ENCODE peak calls at places on chromosomes 2 and 18, in four cellular contexts. B, N, G and S are unnamed samples. For H3K9me3 and H3K4me1, the result is how much of the 10 kb centered on the place peaks cover.

GRCh38 chr2:168920504-168921157 is 19.5 kb downstream of the G6PC2 start:
- DNase-seq in B (no peak), N (peak), G (no peak), S (peak)

GRCh38 chr2:24620936-24621335 is 129.9 kb downstream of the NCOA1 start:
- DNase-seq in B (no peak), N (peak), G (no peak), S (no peak)

GRCh38 chr2:235041918-235042575 is 90.2 kb downstream of the SH3BP4 start:
- DNase-seq in B (no peak), N (no peak), G (no peak), S (no peak)

GRCh38 chr2:157813477-157813876 is 62.7 kb downstream of the ACVR1 start:
- DNase-seq in B (no peak), N (no peak), G (no peak), S (no peak)

GRCh38 chr2:101644842-101645383 is 52.6 kb upstream of the MAP4K4 start:
- DNase-seq in B (peak), N (no peak), G (no peak), S (no peak)

GRCh38 chr18:49400398-49401072 is 59.9 kb downstream of the DYM start:
- DNase-seq in B (no peak), N (no peak), G (no peak), S (peak)

GRCh38 chr2:45184606-45185005 is 175.4 kb upstream of the SIX2 start:
- DNase-seq in B (peak), N (peak), G (no peak), S (peak)

GRCh38 chr2:63035686-63036085 is 14.9 kb upstream of the OTX1 start:
- DNase-seq in B (no peak), N (no peak), G (no peak), S (no peak)

GRCh38 chr2:186459009-186459408 is 27.1 kb upstream of the ZC3H15 start:
- DNase-seq in B (peak), N (peak), G (no peak), S (peak)

GRCh38 chr2:127001751-127002150 is 103.1 kb downstream of the TEX51 start:
- DNase-seq in B (no peak), N (no peak), G (no peak), S (no peak)

GRCh38 chr18:5669585-5669984 is 125.8 kb upstream of the EPB41L3 start:
- DNase-seq in B (no peak), N (no peak), G (no peak), S (no peak)

GRCh38 chr18:68024716-68025115 is 508.2 kb upstream of the DSEL start:
- DNase-seq in B (no peak), N (peak), G (no peak), S (peak)

GRCh38 chr2:41784496-41784895 is 263.3 kb upstream of the PKDCC start:
- DNase-seq in B (no peak), N (no peak), G (no peak), S (no peak)

GRCh38 chr18:60120231-60120630 is 220.4 kb downstream of the PMAIP1 start:
- DNase-seq in B (no peak), N (no peak), G (no peak), S (no peak)

GRCh38 chr2:27255660-27256059 is 7.2 kb downstream of the SLC30A3 start:
- DNase-seq in B (peak), N (peak), G (no peak), S (peak)

GRCh38 chr2:236603361-236604015 is 33.9 kb downstream of the ACKR3 start:
- DNase-seq in B (no peak), N (no peak), G (no peak), S (no peak)

GRCh38 chr2:2771721-2772411 is 440.8 kb upstream of the MYT1L start:
- DNase-seq in B (no peak), N (no peak), G (no peak), S (no peak)

GRCh38 chr2:225276207-225276606 is 123.3 kb upstream of the NYAP2 start:
- DNase-seq in B (no peak), N (no peak), G (no peak), S (no peak)

GRCh38 chr18:39835303-39836030 is 2119.6 kb upstream of the PIK3C3 start:
- DNase-seq in B (peak), N (no peak), G (no peak), S (peak)

GRCh38 chr18:23718243-23718720 is 29.0 kb downstream of the LAMA3 start:
- DNase-seq in B (no peak), N (peak), G (no peak), S (peak)

GRCh38 chr2:241584446-241584845 is 25.9 kb downstream of the BOK start:
- DNase-seq in B (peak), N (peak), G (peak), S (no peak)
- H3K9me3 ChIP-seq in B (under half), N (under half), G (under half), S (under half)

GRCh38 chr2:43075906-43076585 is 150.4 kb downstream of the ZFP36L2 start:
- DNase-seq in B (peak), N (peak), G (no peak), S (peak)

GRCh38 chr2:43077876-43078275 is 148.5 kb downstream of the ZFP36L2 start:
- DNase-seq in B (no peak), N (no peak), G (no peak), S (no peak)

GRCh38 chr2:43076676-43077075 is 149.7 kb downstream of the ZFP36L2 start:
- DNase-seq in B (no peak), N (no peak), G (no peak), S (no peak)

GRCh38 chr2:43078781-43079755 is 147.3 kb downstream of the ZFP36L2 start:
- DNase-seq in B (no peak), N (peak), G (no peak), S (no peak)

GRCh38 chr2:43078301-43078700 is 148.1 kb downstream of the ZFP36L2 start:
- DNase-seq in B (no peak), N (no peak), G (no peak), S (no peak)
- H3K4me1 ChIP-seq in B (under half), N (under half), G (under half), S (half or more)

DNA sequence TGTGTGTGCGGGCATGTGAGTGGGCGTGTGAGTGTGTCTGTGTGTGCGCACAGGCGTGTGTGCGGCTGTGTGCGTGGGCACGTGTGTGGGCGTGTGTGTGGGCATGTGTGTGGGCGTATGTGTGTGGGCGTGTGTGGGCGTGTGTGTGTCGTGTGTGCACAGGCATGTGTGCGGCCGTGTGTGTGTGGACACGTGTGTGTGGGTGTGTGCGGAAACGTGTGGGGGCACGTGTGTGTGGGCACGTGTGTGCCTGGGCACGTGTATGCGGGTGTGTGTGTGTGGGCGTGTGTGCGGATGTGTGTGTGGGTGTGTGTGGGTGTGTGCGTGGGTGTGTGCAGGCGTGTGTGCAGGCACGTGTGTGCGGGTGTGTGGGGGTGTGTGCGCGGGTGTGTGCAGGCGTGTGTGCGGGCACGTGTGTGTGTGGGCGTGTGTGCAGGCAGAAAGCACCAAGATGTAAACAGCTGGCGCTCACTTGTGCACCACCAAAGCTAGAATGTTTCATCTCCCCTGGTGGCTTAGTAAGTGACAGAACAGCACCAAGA is 31.2 kb upstream of the ALKAL2 start:
- DNase-seq in B (no peak), N (no peak), G (no peak), S (no peak)
- H3K9me3 ChIP-seq in B (under half), N (under half), G (under half), S (under half)

DNA sequence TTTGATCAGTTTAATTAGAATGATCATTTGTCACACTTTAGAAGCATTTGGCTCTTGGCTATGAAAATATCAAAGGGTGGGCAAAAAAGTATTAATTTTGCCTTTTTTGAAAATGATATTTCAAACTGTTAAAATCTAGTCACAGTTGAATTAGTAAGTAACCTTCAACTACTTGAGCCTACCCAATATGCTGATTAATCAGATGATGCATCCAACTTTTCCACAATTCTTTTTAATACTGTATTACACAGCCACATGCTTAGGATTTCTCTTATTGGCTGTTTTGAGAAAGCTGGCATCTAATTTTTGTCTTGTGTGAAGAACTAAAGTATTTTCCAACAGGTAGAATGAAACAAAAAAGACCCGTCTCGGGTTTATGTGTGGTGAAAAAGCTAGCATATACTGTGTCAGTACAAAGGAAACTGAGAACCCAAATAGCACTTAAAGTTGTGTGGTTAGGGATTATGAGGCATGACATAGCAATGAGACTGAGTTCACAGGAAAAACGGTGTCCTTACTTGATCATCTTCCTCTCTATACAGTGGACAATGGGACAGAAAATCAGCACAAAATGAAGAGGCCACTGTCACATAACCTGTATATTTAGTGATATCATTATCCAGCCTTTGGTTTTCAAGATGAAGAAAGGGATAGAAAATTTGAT is 11.7 kb downstream of the OSBPL6 start:
- DNase-seq in B (peak), N (peak), G (no peak), S (peak)
- H3K4me1 ChIP-seq in B (under half), N (under half), G (under half), S (under half)

GRCh38 chr2:80642465-80642864 is 337.9 kb upstream of the LRRTM1 start:
- DNase-seq in B (no peak), N (no peak), G (no peak), S (no peak)
- H3K9me3 ChIP-seq in B (under half), N (under half), G (under half), S (under half)

GRCh38 chr18:58862851-58863538 is 1.7 kb upstream of the ZNF532 start:
- DNase-seq in B (peak), N (no peak), G (peak), S (peak)
- H3K4me1 ChIP-seq in B (half or more), N (half or more), G (half or more), S (half or more)

GRCh38 chr18:65821890-65822289 is 71.1 kb downstream of the CDH7 start:
- DNase-seq in B (no peak), N (no peak), G (no peak), S (no peak)
- H3K9me3 ChIP-seq in B (under half), N (under half), G (under half), S (under half)

DNA sequence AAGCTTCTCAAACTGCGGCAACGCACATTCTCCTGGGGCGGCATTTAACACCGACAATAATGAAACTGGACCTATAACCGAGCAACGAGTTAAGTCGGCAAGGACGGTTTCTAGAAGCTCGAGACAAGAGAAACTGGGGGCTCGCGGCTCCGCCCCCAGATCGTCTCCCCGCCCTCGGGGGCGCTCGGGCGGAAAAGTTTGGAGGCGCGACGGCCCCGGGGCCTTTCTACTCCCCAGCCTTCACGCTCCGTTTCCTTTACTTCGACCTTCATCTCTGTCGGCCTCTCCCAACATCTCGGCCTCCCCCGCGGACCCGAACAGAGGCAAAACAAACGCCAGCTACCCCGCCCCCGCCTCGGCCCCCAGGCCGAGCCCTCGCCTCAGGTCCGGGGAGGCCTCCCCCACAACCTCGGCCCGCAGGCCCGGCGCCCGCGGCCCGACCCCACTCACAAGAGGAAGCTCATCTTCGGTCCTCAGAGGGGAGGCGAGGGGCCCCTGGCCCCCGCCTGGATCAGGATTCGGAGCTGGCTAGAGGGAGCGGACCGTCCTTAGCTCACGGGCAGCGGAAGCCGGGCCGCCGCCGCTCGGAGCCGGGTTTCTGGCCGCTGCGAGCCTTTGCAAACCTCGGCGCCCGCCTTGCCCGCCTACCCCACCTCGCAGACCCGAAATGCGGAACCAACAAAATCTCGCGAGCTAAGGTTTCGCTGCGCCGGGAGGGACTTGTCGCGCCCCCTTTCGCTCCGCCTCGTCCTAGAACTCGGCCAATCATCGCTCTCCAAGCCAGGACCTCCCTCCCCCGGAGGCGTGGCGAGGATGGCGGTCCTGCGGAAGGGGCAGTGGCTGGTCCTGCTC is at the start of gene MOB1A:
- DNase-seq in B (peak), N (peak), G (peak), S (peak)
- H3K4me1 ChIP-seq in B (under half), N (under half), G (under half), S (under half)

DNA sequence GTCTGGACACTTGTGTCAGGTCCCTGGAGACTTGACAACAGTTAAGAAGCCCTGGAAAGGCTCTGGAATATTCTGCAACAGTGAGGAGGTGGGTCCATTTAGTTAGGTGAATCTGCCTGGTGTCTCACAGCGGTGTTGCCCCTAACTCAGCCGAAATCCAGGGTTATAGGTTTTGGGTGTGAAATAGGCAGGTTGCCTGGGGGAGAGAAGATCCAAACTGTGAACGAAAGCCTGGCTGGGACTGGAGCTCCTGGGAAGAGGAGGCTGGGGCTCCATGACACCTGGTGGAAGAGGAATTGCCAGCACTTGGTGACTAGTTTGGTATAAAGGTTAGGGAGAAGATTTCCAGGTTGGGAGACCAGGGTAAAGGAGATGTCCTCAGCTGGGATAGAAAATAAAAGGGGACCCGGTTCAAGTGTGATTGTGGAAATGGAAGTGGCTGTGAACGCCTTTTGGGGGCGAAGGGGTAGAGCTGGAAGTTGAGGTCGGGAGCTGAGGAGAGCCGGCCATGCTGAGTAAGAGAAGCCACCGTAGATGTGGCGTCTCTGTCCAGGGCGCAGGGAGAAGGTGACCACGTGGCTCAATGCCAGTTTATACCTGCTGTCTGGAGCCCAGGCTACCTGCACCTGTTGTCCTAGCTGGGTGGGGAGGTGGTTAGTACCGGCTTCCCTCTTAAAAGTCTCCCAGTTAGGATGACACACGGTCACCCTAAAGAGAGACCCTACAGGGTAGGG is 3.0 kb upstream of the GAREM2 start:
- DNase-seq in B (no peak), N (no peak), G (no peak), S (no peak)
- H3K9me3 ChIP-seq in B (under half), N (under half), G (under half), S (under half)

GRCh38 chr18:48064978-48065600 is 134.6 kb upstream of the SMAD2 start:
- DNase-seq in B (no peak), N (no peak), G (no peak), S (no peak)
- H3K4me1 ChIP-seq in B (under half), N (under half), G (under half), S (under half)